ENCODE peak calls at places on chromosome 10, in five cellular contexts. U is astrocyte, P is GM12878, V is OCI-LY7, Z is GM23248. N is an unnamed sample. For H3K4me1, the result is how much of the 10 kb centered on the place peaks cover.

GRCh38 chr10:59536151-59536550 is 173.5 kb downstream of the SLC16A9 start:
- DNase-seq in Z (peak), V (no peak), P (no peak), U (peak), N (no peak)

GRCh38 chr10:60140681-60141632 is 234.6 kb upstream of the CCDC6 start:
- DNase-seq in Z (no peak), V (no peak), U (peak), P (no peak), N (peak)

GRCh38 chr10:13337827-13338196 is 10.3 kb downstream of the SEPHS1 start:
- DNase-seq in V (no peak), U (no peak), P (no peak), Z (no peak), N (no peak)

GRCh38 chr10:71532878-71533277 is 136.2 kb downstream of the CDH23 start:
- DNase-seq in U (no peak), Z (no peak), P (no peak), V (no peak), N (no peak)

GRCh38 chr10:95907454-95908253 is at the start of gene CC2D2B:
- DNase-seq in Z (peak), P (peak), U (peak), V (peak), N (peak)

GRCh38 chr10:25417611-25418010 is 242.8 kb downstream of the GPR158 start:
- DNase-seq in U (no peak), P (no peak), Z (no peak), V (no peak), N (no peak)

GRCh38 chr10:58431903-58432302 is 46.7 kb downstream of the TFAM start:
- DNase-seq in V (no peak), P (no peak), Z (no peak), U (peak), N (no peak)

GRCh38 chr10:53664620-53665019 is 892.0 kb upstream of the MBL2 start:
- DNase-seq in U (no peak), Z (no peak), P (no peak), V (no peak), N (no peak)

GRCh38 chr10:83765711-83766110 is 373.6 kb upstream of the GHITM start:
- DNase-seq in U (peak), Z (no peak), P (no peak), V (no peak), N (no peak)

GRCh38 chr10:132540456-132540855 is 2.9 kb downstream of the INPP5A start:
- DNase-seq in U (no peak), P (no peak), V (no peak), Z (peak), N (peak)
- H3K4me3 ChIP-seq in U (peak), P (peak), V (peak), Z (peak), N (no peak)

DNA sequence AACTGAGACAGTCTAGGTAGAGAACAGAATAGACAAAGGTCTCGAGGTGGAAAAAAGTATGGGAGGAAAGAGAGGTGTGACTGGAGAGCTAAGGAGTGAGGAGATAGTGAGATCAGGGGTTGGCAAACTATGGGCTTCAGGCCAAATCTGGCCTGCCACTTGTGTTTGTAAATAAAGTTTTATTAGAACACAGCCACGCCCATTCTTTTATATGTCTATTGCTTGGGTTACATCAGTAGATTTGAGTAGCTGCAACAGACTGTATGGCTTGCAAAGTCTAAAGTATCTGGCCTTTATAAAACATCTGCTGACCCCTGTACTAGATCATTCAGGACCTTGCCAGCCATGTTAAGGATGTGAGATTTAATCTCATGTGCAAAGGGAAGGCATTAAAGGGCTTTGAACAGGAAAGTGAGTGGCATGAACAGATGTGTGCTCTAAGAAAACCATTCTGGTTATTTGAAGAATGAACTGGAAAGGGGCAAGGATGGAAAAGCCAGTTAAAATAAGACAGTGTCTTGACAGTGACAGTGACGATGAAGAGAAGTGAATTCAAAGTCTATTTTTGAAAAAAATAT is 240.3 kb downstream of the RNLS start:
- DNase-seq in Z (no peak), P (no peak), U (no peak), V (no peak), N (no peak)
- H2AFZ ChIP-seq in Z (no peak), P (no peak), U (no peak), V (peak), N (no peak)

DNA sequence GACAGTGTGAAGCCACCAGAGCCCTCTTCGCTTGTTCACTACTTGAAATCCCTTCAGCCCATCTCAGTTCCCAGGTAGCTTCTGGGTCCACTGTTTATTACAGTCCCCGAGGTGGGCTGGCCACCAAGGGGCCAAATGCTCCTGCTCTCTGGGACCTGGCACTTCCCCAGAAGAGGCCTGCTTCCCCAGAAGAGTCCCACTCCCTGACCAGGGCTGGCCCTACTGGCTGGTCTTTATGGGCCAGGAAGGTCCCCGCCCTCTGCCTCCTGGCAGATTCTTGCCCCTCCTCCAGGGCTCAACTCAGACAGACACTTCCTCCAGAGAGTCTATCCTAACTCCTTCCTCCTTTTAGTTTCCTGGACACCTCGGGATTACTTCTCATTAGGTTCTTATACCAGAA is 70.7 kb upstream of the LRRC18 start:
- DNase-seq in P (no peak), V (no peak), U (no peak), Z (no peak), N (no peak)
- H3K4me1 ChIP-seq in P (under half), V (under half), U (under half), Z (under half), N (under half)

GRCh38 chr10:111104811-111105210 is 28.0 kb downstream of the ADRA2A start:
- DNase-seq in V (no peak), Z (no peak), P (no peak), U (no peak), N (no peak)

GRCh38 chr10:111107846-111108245 is 31.0 kb downstream of the ADRA2A start:
- DNase-seq in P (no peak), V (no peak), Z (no peak), U (no peak), N (no peak)

GRCh38 chr10:111107023-111107422 is 30.2 kb downstream of the ADRA2A start:
- DNase-seq in P (no peak), V (no peak), Z (no peak), U (no peak), N (peak)

GRCh38 chr10:111108441-111108840 is 31.6 kb downstream of the ADRA2A start:
- DNase-seq in Z (no peak), V (no peak), P (no peak), U (no peak), N (no peak)

GRCh38 chr10:111106081-111106480 is 29.3 kb downstream of the ADRA2A start:
- DNase-seq in P (no peak), U (no peak), Z (no peak), V (no peak), N (no peak)
- H3K4me3 ChIP-seq in P (no peak), U (no peak), Z (no peak), V (no peak), N (no peak)

GRCh38 chr10:80274396-80275134 is 14.9 kb downstream of the MAT1A start:
- DNase-seq in V (no peak), Z (no peak), P (no peak), U (no peak), N (no peak)

GRCh38 chr10:80270887-80271286 is 18.6 kb downstream of the MAT1A start:
- DNase-seq in P (no peak), Z (no peak), U (no peak), V (no peak), N (no peak)

GRCh38 chr10:80271416-80271815 is 18.0 kb downstream of the MAT1A start:
- DNase-seq in P (no peak), V (no peak), Z (no peak), U (no peak), N (no peak)

GRCh38 chr10:80273523-80274170 is 15.8 kb downstream of the MAT1A start:
- DNase-seq in U (no peak), Z (no peak), P (no peak), V (no peak), N (no peak)

GRCh38 chr10:80272793-80273522 is 16.5 kb downstream of the MAT1A start:
- DNase-seq in U (no peak), V (no peak), P (no peak), Z (peak), N (no peak)
- H2AFZ ChIP-seq in U (no peak), V (no peak), P (no peak), Z (no peak), N (no peak)

GRCh38 chr10:77532068-77532467 is 105.5 kb downstream of the KCNMA1 start:
- DNase-seq in U (peak), P (no peak), V (no peak), Z (peak), N (no peak)
- H3K4me1 ChIP-seq in U (under half), P (under half), V (under half), Z (under half), N (under half)

DNA sequence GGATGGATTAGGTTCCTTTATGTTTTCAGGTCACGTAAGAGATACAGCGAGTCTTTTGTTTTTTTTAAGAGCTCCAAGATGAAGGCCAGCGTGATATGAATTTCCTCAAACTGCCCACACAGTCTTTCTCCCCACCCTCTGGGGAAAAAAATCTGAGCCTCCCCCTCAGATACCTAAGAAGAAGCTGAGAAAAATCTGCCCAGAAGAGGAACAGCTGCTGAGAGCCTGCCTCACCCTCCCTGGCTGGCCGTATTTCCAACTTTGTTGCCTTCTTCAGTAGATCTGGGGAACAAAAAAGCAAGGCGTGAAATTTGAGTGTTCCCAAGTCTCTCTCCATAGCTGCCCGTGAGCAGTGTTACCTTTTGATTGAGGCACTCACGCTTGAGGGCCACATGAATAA is 208.1 kb downstream of the KIAA1217 start:
- DNase-seq in V (no peak), Z (no peak), P (no peak), U (no peak), N (no peak)
- H3K4me3 ChIP-seq in V (no peak), Z (no peak), P (no peak), U (no peak), N (no peak)

DNA sequence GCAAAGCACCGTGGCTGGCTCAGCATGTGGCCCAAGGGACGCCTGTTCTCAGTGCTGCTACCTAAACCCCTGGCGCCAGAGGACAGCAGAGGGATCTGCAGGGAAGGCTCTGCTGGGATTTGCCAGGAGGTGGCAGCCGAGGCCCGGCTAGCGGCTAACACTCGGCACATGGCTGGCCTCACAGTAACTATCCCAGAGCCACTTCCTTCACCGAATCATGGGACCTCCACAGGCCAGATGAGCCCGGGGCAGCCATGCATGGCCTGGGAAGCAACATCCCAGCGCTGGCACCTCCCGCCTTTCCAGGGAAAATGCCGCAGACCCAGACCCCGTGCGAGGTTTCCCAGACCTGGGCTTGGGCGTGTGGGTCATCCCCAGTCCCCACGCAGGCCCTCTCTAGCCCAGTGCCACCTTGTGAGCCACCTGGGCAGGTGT is 36.4 kb downstream of the DPYSL4 start:
- DNase-seq in P (peak), Z (peak), V (peak), U (peak), N (peak)
- H2AFZ ChIP-seq in P (peak), Z (no peak), V (no peak), U (peak), N (no peak)

GRCh38 chr10:7092603-7093002 is 318.2 kb downstream of the SFMBT2 start:
- DNase-seq in U (no peak), P (no peak), Z (no peak), V (no peak), N (no peak)
- H3K4me1 ChIP-seq in U (under half), P (under half), Z (under half), V (under half), N (under half)

N was measured in GM23338.